ENCODE peak calls at places on chromosomes 2 and 18, in nine cellular contexts. One of them, this sample, is unnamed.

GRCh38 chr18:55351220-55351619 is 236.8 kb downstream of the TCF4 start:
- DNase-seq in stimulated activated naive CD8-positive, alpha-beta T cell treated with anti-CD3 and anti-CD28 coated beads, Interleukin-15, Interleukin-2, amounts not matched to agents 100 U/mL and 50 U/mL, for 24 hours: no peak
- DNase-seq in IMR-90: peak
- DNase-seq in stimulated activated CD4-positive, alpha-beta T cell treated with anti-CD3 and anti-CD28 coated beads, Interleukin-1b, Interleukin-23, amount 100 ng/mL, for 48 hours: no peak
- DNase-seq in Kasumi-1: no peak
- DNase-seq in SW480: no peak
- DNase-seq in activated gamma-delta T cell treated with Interleukin-2 at 50 U/mL for 16 hours: no peak
- DNase-seq in non-pigmented ciliary epithelial cell: no peak
- DNase-seq in ACHN: peak
- DNase-seq in this sample: no peak

GRCh38 chr2:4674007-4674406 is 970.6 kb downstream of the DCDC2C start:
- DNase-seq in stimulated activated naive CD8-positive, alpha-beta T cell treated with anti-CD3 and anti-CD28 coated beads, Interleukin-15, Interleukin-2, amounts not matched to agents 100 U/mL and 50 U/mL, for 24 hours: no peak
- DNase-seq in IMR-90: no peak
- DNase-seq in stimulated activated CD4-positive, alpha-beta T cell treated with anti-CD3 and anti-CD28 coated beads, Interleukin-1b, Interleukin-23, amount 100 ng/mL, for 48 hours: peak
- DNase-seq in Kasumi-1: peak
- DNase-seq in SW480: peak
- DNase-seq in activated gamma-delta T cell treated with Interleukin-2 at 50 U/mL for 16 hours: no peak
- DNase-seq in non-pigmented ciliary epithelial cell: no peak
- DNase-seq in ACHN: no peak
- DNase-seq in this sample: no peak

GRCh38 chr2:178047391-178047790 is 25.2 kb downstream of the PDE11A start:
- DNase-seq in stimulated activated naive CD8-positive, alpha-beta T cell treated with anti-CD3 and anti-CD28 coated beads, Interleukin-15, Interleukin-2, amounts not matched to agents 100 U/mL and 50 U/mL, for 24 hours: no peak
- DNase-seq in IMR-90: no peak
- DNase-seq in stimulated activated CD4-positive, alpha-beta T cell treated with anti-CD3 and anti-CD28 coated beads, Interleukin-1b, Interleukin-23, amount 100 ng/mL, for 48 hours: no peak
- DNase-seq in Kasumi-1: no peak
- DNase-seq in SW480: no peak
- DNase-seq in activated gamma-delta T cell treated with Interleukin-2 at 50 U/mL for 16 hours: no peak
- DNase-seq in non-pigmented ciliary epithelial cell: no peak
- DNase-seq in ACHN: no peak
- DNase-seq in this sample: no peak

GRCh38 chr2:118443596-118443995 is 355.3 kb downstream of the INSIG2 start:
- DNase-seq in stimulated activated naive CD8-positive, alpha-beta T cell treated with anti-CD3 and anti-CD28 coated beads, Interleukin-15, Interleukin-2, amounts not matched to agents 100 U/mL and 50 U/mL, for 24 hours: no peak
- DNase-seq in IMR-90: peak
- DNase-seq in stimulated activated CD4-positive, alpha-beta T cell treated with anti-CD3 and anti-CD28 coated beads, Interleukin-1b, Interleukin-23, amount 100 ng/mL, for 48 hours: no peak
- DNase-seq in Kasumi-1: no peak
- DNase-seq in SW480: peak
- DNase-seq in activated gamma-delta T cell treated with Interleukin-2 at 50 U/mL for 16 hours: no peak
- DNase-seq in non-pigmented ciliary epithelial cell: peak
- DNase-seq in ACHN: peak
- DNase-seq in this sample: peak

GRCh38 chr2:240220371-240220770 is 79.9 kb upstream of the OTOS start:
- DNase-seq in stimulated activated naive CD8-positive, alpha-beta T cell treated with anti-CD3 and anti-CD28 coated beads, Interleukin-15, Interleukin-2, amounts not matched to agents 100 U/mL and 50 U/mL, for 24 hours: no peak
- DNase-seq in IMR-90: peak
- DNase-seq in stimulated activated CD4-positive, alpha-beta T cell treated with anti-CD3 and anti-CD28 coated beads, Interleukin-1b, Interleukin-23, amount 100 ng/mL, for 48 hours: no peak
- DNase-seq in Kasumi-1: no peak
- DNase-seq in SW480: no peak
- DNase-seq in activated gamma-delta T cell treated with Interleukin-2 at 50 U/mL for 16 hours: no peak
- DNase-seq in non-pigmented ciliary epithelial cell: peak
- DNase-seq in ACHN: no peak
- DNase-seq in this sample: no peak

GRCh38 chr2:187917535-187917934 is 363.3 kb upstream of the TFPI start:
- DNase-seq in stimulated activated naive CD8-positive, alpha-beta T cell treated with anti-CD3 and anti-CD28 coated beads, Interleukin-15, Interleukin-2, amounts not matched to agents 100 U/mL and 50 U/mL, for 24 hours: no peak
- DNase-seq in IMR-90: peak
- DNase-seq in stimulated activated CD4-positive, alpha-beta T cell treated with anti-CD3 and anti-CD28 coated beads, Interleukin-1b, Interleukin-23, amount 100 ng/mL, for 48 hours: no peak
- DNase-seq in Kasumi-1: no peak
- DNase-seq in SW480: no peak
- DNase-seq in activated gamma-delta T cell treated with Interleukin-2 at 50 U/mL for 16 hours: no peak
- DNase-seq in non-pigmented ciliary epithelial cell: no peak
- DNase-seq in ACHN: no peak
- DNase-seq in this sample: no peak

GRCh38 chr2:3780477-3781402 is 77.4 kb downstream of the DCDC2C start:
- DNase-seq in stimulated activated naive CD8-positive, alpha-beta T cell treated with anti-CD3 and anti-CD28 coated beads, Interleukin-15, Interleukin-2, amounts not matched to agents 100 U/mL and 50 U/mL, for 24 hours: peak
- DNase-seq in IMR-90: peak
- DNase-seq in stimulated activated CD4-positive, alpha-beta T cell treated with anti-CD3 and anti-CD28 coated beads, Interleukin-1b, Interleukin-23, amount 100 ng/mL, for 48 hours: peak
- DNase-seq in Kasumi-1: peak
- DNase-seq in SW480: peak
- DNase-seq in activated gamma-delta T cell treated with Interleukin-2 at 50 U/mL for 16 hours: peak
- DNase-seq in non-pigmented ciliary epithelial cell: no peak
- DNase-seq in ACHN: peak
- DNase-seq in this sample: peak

GRCh38 chr2:36462311-36462710 is 106.7 kb downstream of the CRIM1 start:
- DNase-seq in stimulated activated naive CD8-positive, alpha-beta T cell treated with anti-CD3 and anti-CD28 coated beads, Interleukin-15, Interleukin-2, amounts not matched to agents 100 U/mL and 50 U/mL, for 24 hours: no peak
- DNase-seq in IMR-90: no peak
- DNase-seq in stimulated activated CD4-positive, alpha-beta T cell treated with anti-CD3 and anti-CD28 coated beads, Interleukin-1b, Interleukin-23, amount 100 ng/mL, for 48 hours: no peak
- DNase-seq in Kasumi-1: no peak
- DNase-seq in SW480: no peak
- DNase-seq in activated gamma-delta T cell treated with Interleukin-2 at 50 U/mL for 16 hours: no peak
- DNase-seq in non-pigmented ciliary epithelial cell: no peak
- DNase-seq in ACHN: no peak
- DNase-seq in this sample: no peak

GRCh38 chr2:172427256-172427989 is at the start of gene ITGA6:
- DNase-seq in stimulated activated naive CD8-positive, alpha-beta T cell treated with anti-CD3 and anti-CD28 coated beads, Interleukin-15, Interleukin-2, amounts not matched to agents 100 U/mL and 50 U/mL, for 24 hours: peak
- DNase-seq in IMR-90: peak
- DNase-seq in stimulated activated CD4-positive, alpha-beta T cell treated with anti-CD3 and anti-CD28 coated beads, Interleukin-1b, Interleukin-23, amount 100 ng/mL, for 48 hours: peak
- DNase-seq in Kasumi-1: peak
- DNase-seq in SW480: peak
- DNase-seq in activated gamma-delta T cell treated with Interleukin-2 at 50 U/mL for 16 hours: peak
- DNase-seq in non-pigmented ciliary epithelial cell: no peak
- DNase-seq in ACHN: peak
- DNase-seq in this sample: no peak

GRCh38 chr2:113889471-113890252 is at the start of gene ACTR3:
- DNase-seq in stimulated activated naive CD8-positive, alpha-beta T cell treated with anti-CD3 and anti-CD28 coated beads, Interleukin-15, Interleukin-2, amounts not matched to agents 100 U/mL and 50 U/mL, for 24 hours: peak
- DNase-seq in IMR-90: peak
- DNase-seq in stimulated activated CD4-positive, alpha-beta T cell treated with anti-CD3 and anti-CD28 coated beads, Interleukin-1b, Interleukin-23, amount 100 ng/mL, for 48 hours: peak
- DNase-seq in Kasumi-1: peak
- DNase-seq in SW480: peak
- DNase-seq in activated gamma-delta T cell treated with Interleukin-2 at 50 U/mL for 16 hours: peak
- DNase-seq in non-pigmented ciliary epithelial cell: peak
- DNase-seq in ACHN: peak
- DNase-seq in this sample: peak

GRCh38 chr2:163347982-163348842 is 387.6 kb downstream of the FIGN start:
- DNase-seq in stimulated activated naive CD8-positive, alpha-beta T cell treated with anti-CD3 and anti-CD28 coated beads, Interleukin-15, Interleukin-2, amounts not matched to agents 100 U/mL and 50 U/mL, for 24 hours: no peak
- DNase-seq in IMR-90: peak
- DNase-seq in stimulated activated CD4-positive, alpha-beta T cell treated with anti-CD3 and anti-CD28 coated beads, Interleukin-1b, Interleukin-23, amount 100 ng/mL, for 48 hours: no peak
- DNase-seq in Kasumi-1: peak
- DNase-seq in SW480: no peak
- DNase-seq in activated gamma-delta T cell treated with Interleukin-2 at 50 U/mL for 16 hours: no peak
- DNase-seq in non-pigmented ciliary epithelial cell: peak
- DNase-seq in ACHN: peak
- DNase-seq in this sample: peak

GRCh38 chr2:11573418-11574175 is 39.8 kb downstream of the GREB1 start:
- DNase-seq in stimulated activated naive CD8-positive, alpha-beta T cell treated with anti-CD3 and anti-CD28 coated beads, Interleukin-15, Interleukin-2, amounts not matched to agents 100 U/mL and 50 U/mL, for 24 hours: no peak
- DNase-seq in IMR-90: peak
- DNase-seq in stimulated activated CD4-positive, alpha-beta T cell treated with anti-CD3 and anti-CD28 coated beads, Interleukin-1b, Interleukin-23, amount 100 ng/mL, for 48 hours: no peak
- DNase-seq in Kasumi-1: no peak
- DNase-seq in SW480: peak
- DNase-seq in activated gamma-delta T cell treated with Interleukin-2 at 50 U/mL for 16 hours: no peak
- DNase-seq in non-pigmented ciliary epithelial cell: no peak
- DNase-seq in ACHN: no peak
- DNase-seq in this sample: no peak

GRCh38 chr2:41717883-41718282 is 329.9 kb upstream of the PKDCC start:
- DNase-seq in stimulated activated naive CD8-positive, alpha-beta T cell treated with anti-CD3 and anti-CD28 coated beads, Interleukin-15, Interleukin-2, amounts not matched to agents 100 U/mL and 50 U/mL, for 24 hours: no peak
- DNase-seq in IMR-90: no peak
- DNase-seq in stimulated activated CD4-positive, alpha-beta T cell treated with anti-CD3 and anti-CD28 coated beads, Interleukin-1b, Interleukin-23, amount 100 ng/mL, for 48 hours: no peak
- DNase-seq in Kasumi-1: no peak
- DNase-seq in SW480: no peak
- DNase-seq in activated gamma-delta T cell treated with Interleukin-2 at 50 U/mL for 16 hours: no peak
- DNase-seq in non-pigmented ciliary epithelial cell: no peak
- DNase-seq in ACHN: peak
- DNase-seq in this sample: no peak

GRCh38 chr2:124683536-124684407 is 658.7 kb downstream of the CNTNAP5 start:
- DNase-seq in stimulated activated naive CD8-positive, alpha-beta T cell treated with anti-CD3 and anti-CD28 coated beads, Interleukin-15, Interleukin-2, amounts not matched to agents 100 U/mL and 50 U/mL, for 24 hours: no peak
- DNase-seq in IMR-90: peak
- DNase-seq in stimulated activated CD4-positive, alpha-beta T cell treated with anti-CD3 and anti-CD28 coated beads, Interleukin-1b, Interleukin-23, amount 100 ng/mL, for 48 hours: no peak
- DNase-seq in Kasumi-1: no peak
- DNase-seq in SW480: no peak
- DNase-seq in activated gamma-delta T cell treated with Interleukin-2 at 50 U/mL for 16 hours: no peak
- DNase-seq in non-pigmented ciliary epithelial cell: no peak
- DNase-seq in ACHN: no peak
- DNase-seq in this sample: no peak

GRCh38 chr2:122736279-122736678 is 980.8 kb downstream of the TSN start:
- DNase-seq in stimulated activated naive CD8-positive, alpha-beta T cell treated with anti-CD3 and anti-CD28 coated beads, Interleukin-15, Interleukin-2, amounts not matched to agents 100 U/mL and 50 U/mL, for 24 hours: no peak
- DNase-seq in IMR-90: no peak
- DNase-seq in stimulated activated CD4-positive, alpha-beta T cell treated with anti-CD3 and anti-CD28 coated beads, Interleukin-1b, Interleukin-23, amount 100 ng/mL, for 48 hours: no peak
- DNase-seq in Kasumi-1: no peak
- DNase-seq in SW480: no peak
- DNase-seq in activated gamma-delta T cell treated with Interleukin-2 at 50 U/mL for 16 hours: no peak
- DNase-seq in non-pigmented ciliary epithelial cell: no peak
- DNase-seq in ACHN: no peak
- DNase-seq in this sample: no peak

GRCh38 chr2:230124792-230125452 is 56.2 kb upstream of the SLC16A14 start:
- DNase-seq in stimulated activated naive CD8-positive, alpha-beta T cell treated with anti-CD3 and anti-CD28 coated beads, Interleukin-15, Interleukin-2, amounts not matched to agents 100 U/mL and 50 U/mL, for 24 hours: peak
- DNase-seq in IMR-90: no peak
- DNase-seq in stimulated activated CD4-positive, alpha-beta T cell treated with anti-CD3 and anti-CD28 coated beads, Interleukin-1b, Interleukin-23, amount 100 ng/mL, for 48 hours: no peak
- DNase-seq in Kasumi-1: peak
- DNase-seq in SW480: no peak
- DNase-seq in activated gamma-delta T cell treated with Interleukin-2 at 50 U/mL for 16 hours: no peak
- DNase-seq in non-pigmented ciliary epithelial cell: no peak
- DNase-seq in ACHN: no peak
- DNase-seq in this sample: no peak

GRCh38 chr18:61443311-61443710 is 110.1 kb downstream of the CDH20 start:
- DNase-seq in stimulated activated naive CD8-positive, alpha-beta T cell treated with anti-CD3 and anti-CD28 coated beads, Interleukin-15, Interleukin-2, amounts not matched to agents 100 U/mL and 50 U/mL, for 24 hours: no peak
- DNase-seq in IMR-90: no peak
- DNase-seq in stimulated activated CD4-positive, alpha-beta T cell treated with anti-CD3 and anti-CD28 coated beads, Interleukin-1b, Interleukin-23, amount 100 ng/mL, for 48 hours: no peak
- DNase-seq in Kasumi-1: no peak
- DNase-seq in SW480: no peak
- DNase-seq in activated gamma-delta T cell treated with Interleukin-2 at 50 U/mL for 16 hours: no peak
- DNase-seq in non-pigmented ciliary epithelial cell: no peak
- DNase-seq in ACHN: no peak
- DNase-seq in this sample: no peak

This sample was measured in retinal pigment epithelial cell.